ENCODE peak calls at places on chromosomes 12 and 14, in ten cellular contexts. Z is aorta, L is BJ, E is HepG2, D is fibroblast of lung, U is tibial artery, G is Panc1, S is right lobe of liver, Q is psoas muscle, H is Peyer's patch. O is an unnamed sample. For H3K27me3, the result is how much of the 10 kb centered on the place peaks cover.

GRCh38 chr12:127579446-127579845 is 687.5 kb upstream of the TMEM132C start:
- DNase-seq in Q (no peak), H (no peak), S (no peak), U (no peak), D (no peak), L (no peak), Z (no peak), G (no peak), E (no peak), O (no peak)

GRCh38 chr14:89572566-89573398 is 155.7 kb upstream of the FOXN3 start:
- DNase-seq in G (no peak), Q (peak), U (no peak), S (no peak), Z (no peak), L (no peak), E (no peak), H (no peak), D (no peak), O (no peak)

GRCh38 chr12:62653740-62654139 is 187.1 kb downstream of the MON2 start:
- DNase-seq in D (no peak), Z (no peak), S (no peak), U (no peak), H (no peak), L (no peak), E (no peak), G (no peak), Q (no peak), O (no peak)

GRCh38 chr14:100103261-100104005 is 38.2 kb downstream of the EVL start:
- DNase-seq in U (peak), Q (no peak), H (no peak), S (peak), L (no peak), G (no peak), Z (no peak), D (no peak), E (no peak), O (no peak)

GRCh38 chr14:92686763-92687427 is 61.5 kb downstream of the LGMN start:
- DNase-seq in U (peak), G (no peak), L (no peak), H (peak), S (peak), E (no peak), Z (peak), D (peak), Q (peak), O (peak)

GRCh38 chr12:5480218-5480952 is 48.5 kb downstream of the NTF3 start:
- DNase-seq in Z (no peak), H (no peak), E (no peak), U (no peak), G (no peak), D (peak), S (no peak), L (no peak), Q (no peak), O (no peak)

GRCh38 chr14:86672071-86672470 is 1142.1 kb downstream of the FLRT2 start:
- DNase-seq in S (no peak), D (no peak), H (no peak), G (no peak), U (no peak), Q (no peak), L (no peak), E (no peak), Z (no peak), O (no peak)

GRCh38 chr12:110199360-110200123 is 75.4 kb downstream of the IFT81 start:
- DNase-seq in Z (no peak), D (peak), S (no peak), E (peak), U (no peak), L (no peak), G (no peak), Q (no peak), H (no peak), O (no peak)

GRCh38 chr12:26953447-26953846 is 15.2 kb downstream of the FGFR1OP2 start:
- DNase-seq in D (peak), U (no peak), L (no peak), S (no peak), H (no peak), E (no peak), G (no peak), Z (peak), Q (peak), O (no peak)

GRCh38 chr14:74835607-74836250 is 40.2 kb downstream of the PROX2 start:
- DNase-seq in E (no peak), D (no peak), S (no peak), H (peak), G (no peak), Q (no peak), L (no peak), U (no peak), Z (no peak), O (no peak)

GRCh38 chr12:38744056-38744455 is 161.3 kb downstream of the CPNE8 start:
- DNase-seq in U (no peak), L (no peak), Z (no peak), S (no peak), D (no peak), E (no peak), H (no peak), G (no peak), Q (no peak), O (no peak)

GRCh38 chr12:6936642-6937480 is 6.8 kb upstream of the RNU7-1 start:
- DNase-seq in S (peak), H (no peak), E (no peak), U (no peak), D (no peak), L (no peak), Z (no peak), G (no peak), Q (peak), O (no peak)

GRCh38 chr12:39553476-39553875 is 66.1 kb downstream of the ABCD2 start:
- DNase-seq in Z (no peak), G (no peak), S (no peak), E (no peak), H (no peak), U (no peak), D (no peak), Q (no peak), L (no peak), O (no peak)

GRCh38 chr12:130142736-130143135 is 19.5 kb upstream of the FZD10 start:
- DNase-seq in Z (no peak), U (no peak), E (no peak), Q (peak), D (no peak), S (no peak), G (no peak), L (no peak), H (no peak), O (no peak)
- H3K27me3 ChIP-seq in Z (under half), U (under half), E (under half), Q (under half), D (under half), S (under half), G (under half), L (under half), H (under half), O (under half)

DNA sequence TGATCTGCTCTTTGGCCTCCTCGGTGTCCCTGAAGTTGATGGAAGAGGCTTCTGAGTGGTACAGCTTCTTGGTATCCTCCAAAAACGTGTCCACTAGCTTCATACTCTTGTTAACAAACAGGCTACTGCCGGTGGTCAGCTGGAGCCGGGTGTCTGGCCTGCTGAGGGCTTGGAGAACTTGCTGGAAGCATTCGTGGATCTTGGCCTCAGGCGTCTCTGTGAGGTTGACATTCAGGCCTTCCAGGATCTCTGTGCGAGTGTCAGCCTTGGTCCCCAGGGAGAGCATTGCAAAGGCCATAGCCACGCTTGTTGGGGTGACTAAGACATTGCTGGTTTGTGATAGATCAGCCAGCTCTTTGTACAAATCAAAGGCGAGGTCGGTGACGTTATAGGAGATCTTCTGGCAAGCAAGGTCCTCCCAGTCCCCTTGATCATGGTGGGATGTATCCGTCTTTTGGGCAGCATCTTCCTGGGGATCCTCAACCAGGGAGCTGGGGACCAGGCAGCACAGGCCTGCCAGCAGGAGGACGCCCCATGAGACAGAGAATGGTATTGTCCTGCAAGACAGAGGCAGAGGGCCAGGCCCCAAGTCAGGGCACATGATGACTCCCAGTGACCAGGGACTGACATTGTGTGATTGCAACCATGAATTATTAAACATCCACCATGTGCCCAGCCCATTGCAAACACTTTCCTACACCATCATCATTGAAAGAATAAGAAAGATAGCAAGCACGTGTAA is 22.1 kb downstream of the SERPINA1 start:
- DNase-seq in E (no peak), L (no peak), G (no peak), Q (no peak), S (no peak), Z (peak), U (no peak), H (no peak), D (no peak), O (no peak)
- H3K27me3 ChIP-seq in E (under half), L (under half), G (under half), Q (under half), S (under half), Z (under half), U (under half), H (under half), D (under half), O (under half)

GRCh38 chr14:53952533-53952932 is 4.1 kb downstream of the BMP4 start:
- DNase-seq in S (no peak), Z (no peak), H (no peak), Q (peak), G (no peak), U (no peak), D (peak), L (no peak), E (no peak), O (no peak)

GRCh38 chr14:53950031-53950793 is 6.4 kb downstream of the BMP4 start:
- DNase-seq in L (no peak), G (no peak), E (no peak), Z (no peak), Q (no peak), D (no peak), H (no peak), U (no peak), S (no peak), O (no peak)

GRCh38 chr14:53953828-53954550 is 2.6 kb downstream of the BMP4 start:
- DNase-seq in U (peak), Q (peak), E (peak), Z (peak), D (peak), H (no peak), G (no peak), L (no peak), S (peak), O (peak)

GRCh38 chr14:53953002-53953827 is 3.4 kb downstream of the BMP4 start:
- DNase-seq in Z (peak), D (peak), U (peak), S (peak), Q (peak), G (no peak), L (peak), H (peak), E (peak), O (peak)

GRCh38 chr14:53951661-53952265 is 4.9 kb downstream of the BMP4 start:
- DNase-seq in L (no peak), G (no peak), E (no peak), Q (no peak), D (peak), S (no peak), U (no peak), Z (peak), H (no peak), O (no peak)
- H3K27me3 ChIP-seq in L (under half), G (under half), E (under half), Q (under half), D (under half), S (under half), U (under half), Z (under half), H (under half), O (under half)

GRCh38 chr12:130649101-130649571 is 67.0 kb downstream of the RIMBP2 start:
- DNase-seq in D (no peak), L (no peak), E (no peak), H (no peak), G (no peak), Q (no peak), Z (no peak), S (no peak), U (no peak), O (no peak)
- H3K27me3 ChIP-seq in D (under half), L (under half), E (under half), H (under half), G (under half), Q (under half), Z (under half), S (under half), U (under half), O (under half)

GRCh38 chr14:101619484-101619883 is 58.2 kb downstream of the DIO3 start:
- DNase-seq in S (no peak), E (no peak), U (no peak), Z (no peak), G (no peak), Q (no peak), L (no peak), H (no peak), D (no peak), O (no peak)

GRCh38 chr14:101620821-101621785 is 59.8 kb downstream of the DIO3 start:
- DNase-seq in Q (no peak), H (no peak), G (no peak), E (no peak), U (no peak), S (no peak), D (no peak), L (no peak), Z (no peak), O (no peak)

GRCh38 chr14:101620039-101620788 is 58.9 kb downstream of the DIO3 start:
- DNase-seq in U (no peak), H (no peak), S (no peak), L (no peak), E (no peak), G (no peak), Q (no peak), D (no peak), Z (no peak), O (no peak)

GRCh38 chr14:101616202-101616601 is 54.9 kb downstream of the DIO3 start:
- DNase-seq in L (no peak), Q (no peak), E (no peak), Z (no peak), U (no peak), D (no peak), G (no peak), S (no peak), H (no peak), O (no peak)
- H3K27me3 ChIP-seq in L (under half), Q (under half), E (under half), Z (under half), U (under half), D (under half), G (under half), S (under half), H (under half), O (under half)

GRCh38 chr12:121366063-121366459 is 13.8 kb upstream of the ANAPC5 start:
- DNase-seq in D (no peak), S (no peak), H (no peak), Z (no peak), E (no peak), L (no peak), U (no peak), G (no peak), Q (no peak), O (no peak)
- H3K27me3 ChIP-seq in D (under half), S (under half), H (under half), Z (under half), E (under half), L (under half), U (under half), G (under half), Q (under half), O (under half)

DNA sequence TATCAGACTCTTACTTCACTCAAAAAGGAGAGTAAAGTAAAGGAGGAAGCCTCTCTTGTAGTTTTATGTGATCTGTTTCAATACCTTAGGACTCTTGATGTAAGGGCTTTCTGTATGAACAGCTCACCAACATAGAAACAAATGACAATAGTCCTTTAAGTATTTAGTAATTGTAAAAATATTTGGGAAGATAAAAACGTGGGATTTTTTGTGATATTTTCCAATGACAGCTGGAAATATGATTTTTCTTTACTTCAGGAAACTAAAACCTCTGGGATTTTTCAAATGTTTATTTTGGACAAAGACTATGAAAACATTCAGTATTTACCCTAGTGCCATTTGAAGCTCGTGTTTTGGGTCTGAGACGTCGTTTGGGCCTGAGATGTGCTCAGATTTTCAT is 240.1 kb downstream of the BMP4 start:
- DNase-seq in H (no peak), L (no peak), S (no peak), E (no peak), Q (no peak), Z (no peak), U (no peak), G (no peak), D (no peak), O (no peak)
- H3K27me3 ChIP-seq in H (under half), L (under half), S (under half), E (under half), Q (under half), Z (under half), U (under half), G (under half), D (under half), O (under half)